ENCODE peak calls at places on chromosomes 11 and 22, in eight cellular contexts. One of them, this sample, is unnamed.

GRCh38 chr22:49566693-49567092 is 261.0 kb downstream of the BRD1 start:
- DNase-seq in adrenal gland: no peak
- DNase-seq in heart right ventricle: no peak
- DNase-seq in H1: peak
- DNase-seq in A549: no peak
- DNase-seq in AG04450: no peak
- DNase-seq in neural progenitor cell: no peak
- DNase-seq in tibial nerve: peak
- DNase-seq in this sample: no peak

GRCh38 chr11:114166897-114167323 is 107.4 kb downstream of the ZBTB16 start:
- DNase-seq in A549: no peak
- DNase-seq in AG04450: peak
- DNase-seq in neural progenitor cell: no peak
- DNase-seq in tibial nerve: peak
- DNase-seq in heart right ventricle: no peak
- DNase-seq in H1: no peak
- DNase-seq in adrenal gland: peak
- DNase-seq in this sample: no peak

GRCh38 chr11:115362997-115363396 is 141.2 kb downstream of the CADM1 start:
- DNase-seq in tibial nerve: no peak
- DNase-seq in AG04450: no peak
- DNase-seq in heart right ventricle: peak
- DNase-seq in neural progenitor cell: no peak
- DNase-seq in adrenal gland: no peak
- DNase-seq in H1: no peak
- DNase-seq in A549: no peak
- DNase-seq in this sample: no peak

GRCh38 chr22:38201371-38201717 is 450 bp upstream of the MAFF start:
- DNase-seq in AG04450: no peak
- DNase-seq in neural progenitor cell: peak
- DNase-seq in heart right ventricle: no peak
- DNase-seq in H1: no peak
- DNase-seq in adrenal gland: no peak
- DNase-seq in tibial nerve: no peak
- DNase-seq in A549: no peak
- DNase-seq in this sample: no peak

GRCh38 chr11:80855975-80856524 is 1415.2 kb upstream of the TENM4 start:
- DNase-seq in adrenal gland: no peak
- DNase-seq in H1: no peak
- DNase-seq in neural progenitor cell: no peak
- DNase-seq in heart right ventricle: no peak
- DNase-seq in tibial nerve: no peak
- DNase-seq in A549: no peak
- DNase-seq in AG04450: no peak
- DNase-seq in this sample: no peak

GRCh38 chr11:27473017-27473406 is 422 bp upstream of the LGR4 start:
- DNase-seq in neural progenitor cell: no peak
- DNase-seq in A549: no peak
- DNase-seq in H1: no peak
- DNase-seq in tibial nerve: no peak
- DNase-seq in AG04450: no peak
- DNase-seq in heart right ventricle: no peak
- DNase-seq in adrenal gland: no peak
- DNase-seq in this sample: peak

GRCh38 chr11:118620529-118621070 is 13.2 kb downstream of the PHLDB1 start:
- DNase-seq in A549: no peak
- DNase-seq in tibial nerve: no peak
- DNase-seq in AG04450: no peak
- DNase-seq in adrenal gland: peak
- DNase-seq in neural progenitor cell: no peak
- DNase-seq in H1: no peak
- DNase-seq in heart right ventricle: peak
- DNase-seq in this sample: no peak

GRCh38 chr22:26377170-26377825 is 51.8 kb upstream of the ASPHD2 start:
- DNase-seq in AG04450: no peak
- DNase-seq in tibial nerve: no peak
- DNase-seq in A549: no peak
- DNase-seq in H1: no peak
- DNase-seq in heart right ventricle: no peak
- DNase-seq in adrenal gland: no peak
- DNase-seq in neural progenitor cell: peak
- DNase-seq in this sample: peak

GRCh38 chr22:42313804-42314581 is 43.5 kb upstream of the TCF20 start:
- DNase-seq in tibial nerve: no peak
- DNase-seq in adrenal gland: peak
- DNase-seq in heart right ventricle: no peak
- DNase-seq in AG04450: no peak
- DNase-seq in neural progenitor cell: peak
- DNase-seq in A549: peak
- DNase-seq in H1: peak
- DNase-seq in this sample: peak

GRCh38 chr11:33616552-33616951 is 84.1 kb downstream of the C11orf91 start:
- DNase-seq in A549: no peak
- DNase-seq in tibial nerve: no peak
- DNase-seq in adrenal gland: no peak
- DNase-seq in H1: no peak
- DNase-seq in AG04450: no peak
- DNase-seq in neural progenitor cell: no peak
- DNase-seq in heart right ventricle: no peak
- DNase-seq in this sample: no peak

GRCh38 chr11:26073646-26074045 is 258.3 kb upstream of the ANO3 start:
- DNase-seq in neural progenitor cell: no peak
- DNase-seq in heart right ventricle: no peak
- DNase-seq in H1: no peak
- DNase-seq in AG04450: no peak
- DNase-seq in A549: no peak
- DNase-seq in tibial nerve: no peak
- DNase-seq in adrenal gland: no peak
- DNase-seq in this sample: no peak

DNA sequence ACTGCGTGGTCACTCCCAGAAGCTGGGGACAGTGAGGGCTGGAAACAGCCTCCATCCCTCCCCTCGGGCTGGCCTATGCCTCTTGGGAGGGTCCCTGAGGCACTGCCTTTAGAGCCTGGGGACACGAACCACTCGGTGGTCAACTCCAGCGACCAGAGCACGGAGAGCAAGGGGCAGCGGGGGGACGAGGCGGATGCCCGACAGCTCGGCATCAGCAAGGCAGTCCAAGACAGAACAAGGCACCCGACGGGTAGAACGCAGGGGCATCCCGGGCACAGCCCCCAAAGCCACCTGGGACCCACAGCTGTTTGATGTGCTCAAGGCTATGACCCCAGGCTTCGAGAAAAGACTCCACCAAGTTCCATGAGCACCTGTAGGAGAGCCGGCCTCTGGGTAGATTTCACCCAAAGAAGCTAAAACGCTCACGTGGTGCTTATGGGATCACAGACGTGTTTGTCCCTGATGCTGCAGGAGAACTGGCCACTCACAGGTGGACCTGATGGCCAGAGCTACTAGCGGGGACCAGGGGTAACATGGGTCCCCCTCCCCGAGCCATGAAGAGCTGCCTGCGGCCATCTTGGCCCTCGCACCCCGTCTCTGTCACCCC is 510 bp upstream of the LSP1 start:
- DNase-seq in neural progenitor cell: no peak
- DNase-seq in A549: no peak
- DNase-seq in H1: no peak
- DNase-seq in adrenal gland: no peak
- DNase-seq in AG04450: no peak
- DNase-seq in heart right ventricle: no peak
- DNase-seq in tibial nerve: no peak
- DNase-seq in this sample: no peak
- H3K4me3 ChIP-seq in neural progenitor cell: no peak
- H3K4me3 ChIP-seq in A549: no peak
- H3K4me3 ChIP-seq in H1: no peak
- H3K4me3 ChIP-seq in adrenal gland: no peak
- H3K4me3 ChIP-seq in AG04450: no peak
- H3K4me3 ChIP-seq in heart right ventricle: no peak
- H3K4me3 ChIP-seq in tibial nerve: no peak
- H3K4me3 ChIP-seq in this sample: no peak

DNA sequence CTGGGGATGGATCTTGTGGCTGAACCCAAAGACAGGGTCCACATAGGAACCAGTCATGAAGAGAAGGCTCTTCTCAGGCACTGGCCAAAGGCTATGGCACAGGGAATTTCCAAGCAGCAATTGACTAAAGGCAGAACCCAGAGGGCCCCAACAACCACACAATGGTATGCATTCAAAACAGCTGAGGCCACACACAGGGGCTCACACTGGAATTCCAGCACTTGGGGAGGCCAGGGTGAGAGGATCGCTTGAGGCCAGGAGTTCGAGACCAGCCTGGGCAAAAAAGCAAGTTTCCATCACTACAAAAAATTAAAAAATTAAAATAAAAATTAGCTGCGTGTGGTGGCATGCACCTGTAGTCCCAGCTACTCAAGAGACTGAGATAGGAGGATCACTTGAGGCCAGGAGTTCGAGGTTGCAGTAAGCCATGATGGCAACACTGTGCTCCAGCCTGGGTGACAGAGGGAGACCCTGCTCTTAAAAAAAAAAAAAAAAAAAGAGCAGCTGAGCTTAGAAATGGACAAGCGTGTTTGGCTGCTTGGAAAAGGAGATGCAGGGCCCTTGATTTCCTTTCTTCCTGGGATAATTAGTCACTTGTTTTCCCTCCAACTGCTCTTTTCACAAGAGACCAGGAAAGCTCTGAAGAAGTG is 44.6 kb downstream of the MYH9 start:
- DNase-seq in neural progenitor cell: no peak
- DNase-seq in heart right ventricle: no peak
- DNase-seq in H1: no peak
- DNase-seq in adrenal gland: no peak
- DNase-seq in tibial nerve: no peak
- DNase-seq in A549: no peak
- DNase-seq in AG04450: no peak
- DNase-seq in this sample: no peak
- H3K27ac ChIP-seq in neural progenitor cell: no peak
- H3K27ac ChIP-seq in heart right ventricle: peak
- H3K27ac ChIP-seq in H1: no peak
- H3K27ac ChIP-seq in adrenal gland: peak
- H3K27ac ChIP-seq in tibial nerve: peak
- H3K27ac ChIP-seq in A549: no peak
- H3K27ac ChIP-seq in AG04450: peak
- H3K27ac ChIP-seq in this sample: peak

DNA sequence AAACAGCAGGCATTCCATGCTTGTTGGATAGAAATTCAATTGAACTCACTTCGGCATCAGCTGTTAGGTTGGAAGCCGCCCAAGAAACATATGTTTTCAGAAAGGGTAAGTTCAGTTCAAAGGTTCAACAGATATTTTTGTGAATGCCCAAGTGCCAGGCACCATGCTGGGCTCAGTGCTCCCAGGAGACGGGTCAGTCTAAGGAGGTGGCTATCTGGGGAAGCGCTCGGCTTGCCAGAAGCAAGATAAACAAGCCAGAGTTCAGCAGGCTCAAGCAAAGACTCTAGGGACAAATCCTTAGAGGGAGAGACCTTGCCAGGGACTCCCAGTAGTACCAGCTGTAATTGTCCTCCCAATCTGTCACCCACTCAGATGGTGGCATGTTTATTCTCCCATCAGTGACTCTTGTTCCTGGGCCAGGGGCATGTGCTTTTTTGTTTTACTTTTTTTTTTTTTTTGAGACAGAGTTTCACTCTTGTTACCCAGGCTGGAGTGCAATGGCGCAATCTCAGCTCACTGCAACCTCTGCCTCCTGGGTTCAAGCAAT is 64.5 kb upstream of the LARGE1 start:
- DNase-seq in heart right ventricle: no peak
- DNase-seq in H1: no peak
- DNase-seq in A549: no peak
- DNase-seq in adrenal gland: no peak
- DNase-seq in AG04450: no peak
- DNase-seq in tibial nerve: no peak
- DNase-seq in neural progenitor cell: no peak
- DNase-seq in this sample: no peak
- H3K4me3 ChIP-seq in heart right ventricle: no peak
- H3K4me3 ChIP-seq in H1: no peak
- H3K4me3 ChIP-seq in A549: no peak
- H3K4me3 ChIP-seq in adrenal gland: no peak
- H3K4me3 ChIP-seq in AG04450: no peak
- H3K4me3 ChIP-seq in tibial nerve: no peak
- H3K4me3 ChIP-seq in neural progenitor cell: no peak
- H3K4me3 ChIP-seq in this sample: no peak

DNA sequence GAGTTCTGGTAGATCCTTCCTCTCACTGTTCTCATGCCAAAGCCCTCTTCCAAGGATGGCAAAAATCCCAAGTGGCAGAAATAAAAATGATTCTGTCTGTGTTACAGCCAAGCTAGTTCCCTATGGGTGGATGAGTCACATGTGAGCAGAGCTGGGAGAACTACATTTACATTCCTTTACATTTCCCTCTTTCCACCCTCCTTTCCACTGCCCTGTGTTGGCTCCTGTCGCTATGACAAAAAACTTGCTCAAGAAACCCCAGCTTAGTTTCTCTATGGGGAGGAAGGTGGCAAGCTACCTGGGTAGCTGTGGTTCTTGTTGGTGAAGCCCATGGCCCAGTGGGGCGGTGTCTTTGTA is 10.2 kb upstream of the DDB2 start:
- DNase-seq in H1: no peak
- DNase-seq in heart right ventricle: no peak
- DNase-seq in tibial nerve: no peak
- DNase-seq in AG04450: peak
- DNase-seq in A549: peak
- DNase-seq in adrenal gland: no peak
- DNase-seq in neural progenitor cell: no peak
- DNase-seq in this sample: no peak
- H3K27ac ChIP-seq in H1: peak
- H3K27ac ChIP-seq in heart right ventricle: no peak
- H3K27ac ChIP-seq in tibial nerve: no peak
- H3K27ac ChIP-seq in AG04450: no peak
- H3K27ac ChIP-seq in A549: no peak
- H3K27ac ChIP-seq in adrenal gland: no peak
- H3K27ac ChIP-seq in neural progenitor cell: no peak
- H3K27ac ChIP-seq in this sample: no peak